ENCODE peak calls at places on chromosomes 13 and 19, in five cellular contexts. T, D, N, G and Y are unnamed samples.

GRCh38 chr13:102033719-102034446 is 368.0 kb downstream of the FGF14 start:
- DNase-seq in T (no peak), D (no peak), N (no peak), G (no peak), Y (no peak)

GRCh38 chr13:22134261-22134660 is 463.4 kb downstream of the FGF9 start:
- DNase-seq in T (no peak), D (no peak), N (no peak), G (no peak), Y (no peak)

GRCh38 chr13:112069063-112069726 is 2.2 kb downstream of the SOX1 start:
- DNase-seq in T (no peak), D (no peak), N (no peak), G (no peak), Y (no peak)

GRCh38 chr13:36297259-36297599 is 385 bp downstream of the CCDC169 start:
- DNase-seq in T (no peak), D (no peak), N (no peak), G (no peak), Y (peak)

GRCh38 chr13:23688336-23688735 is 118.1 kb downstream of the TNFRSF19 start:
- DNase-seq in T (no peak), D (no peak), N (no peak), G (no peak), Y (no peak)

GRCh38 chr13:80382576-80382975 is 41.6 kb upstream of the SPRY2 start:
- DNase-seq in T (no peak), D (no peak), N (no peak), G (no peak), Y (no peak)

GRCh38 chr19:19171110-19171672 is 1.1 kb upstream of the MEF2B start:
- DNase-seq in T (no peak), D (no peak), N (no peak), G (no peak), Y (no peak)

GRCh38 chr19:50686310-50687032 is 33.1 kb downstream of the SHANK1 start:
- DNase-seq in T (no peak), D (no peak), N (peak), G (no peak), Y (no peak)

GRCh38 chr13:51453308-51453958 is 597 bp upstream of the INTS6 start:
- DNase-seq in T (peak), D (peak), N (peak), G (no peak), Y (no peak)

GRCh38 chr19:49847731-49848696 is 2.9 kb upstream of the PTOV1 start:
- DNase-seq in T (no peak), D (no peak), N (no peak), G (no peak), Y (peak)

GRCh38 chr19:57171551-57172081 is 4.3 kb upstream of the DUXA start:
- DNase-seq in T (peak), D (peak), N (peak), G (no peak), Y (peak)

GRCh38 chr19:38055040-38055439 is 148.0 kb downstream of the SIPA1L3 start:
- DNase-seq in T (no peak), D (peak), N (no peak), G (no peak), Y (no peak)

GRCh38 chr19:6750062-6750461 is 10.6 kb downstream of the TRIP10 start:
- DNase-seq in T (no peak), D (no peak), N (no peak), G (no peak), Y (no peak)

GRCh38 chr13:28001049-28001448 is 12.6 kb upstream of the URAD start:
- DNase-seq in T (no peak), D (no peak), N (no peak), G (no peak), Y (no peak)

GRCh38 chr19:34366670-34367423 is 1.9 kb downstream of the GPI start:
- DNase-seq in T (no peak), D (no peak), N (peak), G (no peak), Y (peak)

GRCh38 chr13:94217370-94217769 is 262.1 kb downstream of the DCT start:
- DNase-seq in T (no peak), D (no peak), N (no peak), G (no peak), Y (no peak)

GRCh38 chr13:97460004-97460756 is 26.2 kb downstream of the RAP2A start:
- DNase-seq in T (no peak), D (no peak), N (no peak), G (no peak), Y (peak)

GRCh38 chr19:18488838-18489626 is 32.8 kb downstream of the ELL start:
- DNase-seq in T (no peak), D (peak), N (peak), G (peak), Y (peak)

GRCh38 chr19:36111200-36111539 is 227 bp downstream of the OVOL3 start:
- DNase-seq in T (no peak), D (peak), N (no peak), G (no peak), Y (no peak)

GRCh38 chr13:78029891-78030290 is 111.3 kb upstream of the EDNRB start:
- DNase-seq in T (no peak), D (no peak), N (no peak), G (no peak), Y (no peak)

GRCh38 chr19:52669586-52669985 is 31.4 kb upstream of the ZNF83 start:
- DNase-seq in T (no peak), D (no peak), N (no peak), G (no peak), Y (no peak)

GRCh38 chr13:96678801-96679200 is 315.5 kb downstream of the OXGR1 start:
- DNase-seq in T (no peak), D (no peak), N (no peak), G (no peak), Y (no peak)

GRCh38 chr19:4108767-4109625 is 14.9 kb downstream of the MAP2K2 start:
- DNase-seq in T (peak), D (no peak), N (no peak), G (no peak), Y (no peak)

GRCh38 chr13:54232700-54233099 is 1204.1 kb downstream of the OLFM4 start:
- DNase-seq in T (no peak), D (no peak), N (no peak), G (no peak), Y (no peak)

GRCh38 chr13:23159205-23159586 is 21.6 kb upstream of the SGCG start:
- DNase-seq in T (no peak), D (peak), N (peak), G (no peak), Y (peak)

GRCh38 chr19:18465214-18465963 is 27.5 kb upstream of the ISYNA1 start:
- DNase-seq in T (no peak), D (no peak), N (no peak), G (peak), Y (no peak)

GRCh38 chr19:51689751-51690358 is 3.3 kb upstream of the SPACA6 start:
- DNase-seq in T (peak), D (peak), N (peak), G (no peak), Y (peak)

GRCh38 chr19:45352914-45353796 is 12.6 kb downstream of the KLC3 start:
- DNase-seq in T (no peak), D (no peak), N (no peak), G (no peak), Y (no peak)

GRCh38 chr13:76790519-76791289 is 95.5 kb downstream of the KCTD12 start:
- DNase-seq in T (no peak), D (no peak), N (no peak), G (no peak), Y (no peak)

GRCh38 chr13:30866692-30867669 is 39.1 kb upstream of the MEDAG start:
- DNase-seq in T (no peak), D (no peak), N (no peak), G (no peak), Y (no peak)

GRCh38 chr13:25169951-25170553 is 2.0 kb downstream of the AMER2 start:
- DNase-seq in T (no peak), D (peak), N (no peak), G (no peak), Y (no peak)

GRCh38 chr13:25172303-25172630 is 179 bp upstream of the AMER2 start:
- DNase-seq in T (no peak), D (peak), N (no peak), G (no peak), Y (no peak)

GRCh38 chr13:25170554-25171107 is 1.5 kb downstream of the AMER2 start:
- DNase-seq in T (no peak), D (peak), N (peak), G (no peak), Y (no peak)

GRCh38 chr13:25171170-25171516 is 945 bp downstream of the AMER2 start:
- DNase-seq in T (no peak), D (no peak), N (no peak), G (no peak), Y (no peak)

GRCh38 chr13:25171517-25172302 is at the start of gene AMER2:
- DNase-seq in T (no peak), D (peak), N (peak), G (no peak), Y (peak)
- H3K4me3 ChIP-seq in T (peak), D (peak), N (peak), G (peak), Y (peak)

GRCh38 chr19:56098731-56099577 is 22.1 kb downstream of the ZNF787 start:
- DNase-seq in T (no peak), D (no peak), N (no peak), G (no peak), Y (no peak)
- TF ChIP-seq CTCF in T (no peak), D (no peak), N (no peak), G (no peak), Y (no peak)

GRCh38 chr19:48480151-48480475 is 10.9 kb downstream of the CYTH2 start:
- DNase-seq in T (no peak), D (no peak), N (peak), G (peak), Y (no peak)
- H3K4me3 ChIP-seq in T (peak), D (no peak), N (peak), G (peak), Y (peak)

DNA sequence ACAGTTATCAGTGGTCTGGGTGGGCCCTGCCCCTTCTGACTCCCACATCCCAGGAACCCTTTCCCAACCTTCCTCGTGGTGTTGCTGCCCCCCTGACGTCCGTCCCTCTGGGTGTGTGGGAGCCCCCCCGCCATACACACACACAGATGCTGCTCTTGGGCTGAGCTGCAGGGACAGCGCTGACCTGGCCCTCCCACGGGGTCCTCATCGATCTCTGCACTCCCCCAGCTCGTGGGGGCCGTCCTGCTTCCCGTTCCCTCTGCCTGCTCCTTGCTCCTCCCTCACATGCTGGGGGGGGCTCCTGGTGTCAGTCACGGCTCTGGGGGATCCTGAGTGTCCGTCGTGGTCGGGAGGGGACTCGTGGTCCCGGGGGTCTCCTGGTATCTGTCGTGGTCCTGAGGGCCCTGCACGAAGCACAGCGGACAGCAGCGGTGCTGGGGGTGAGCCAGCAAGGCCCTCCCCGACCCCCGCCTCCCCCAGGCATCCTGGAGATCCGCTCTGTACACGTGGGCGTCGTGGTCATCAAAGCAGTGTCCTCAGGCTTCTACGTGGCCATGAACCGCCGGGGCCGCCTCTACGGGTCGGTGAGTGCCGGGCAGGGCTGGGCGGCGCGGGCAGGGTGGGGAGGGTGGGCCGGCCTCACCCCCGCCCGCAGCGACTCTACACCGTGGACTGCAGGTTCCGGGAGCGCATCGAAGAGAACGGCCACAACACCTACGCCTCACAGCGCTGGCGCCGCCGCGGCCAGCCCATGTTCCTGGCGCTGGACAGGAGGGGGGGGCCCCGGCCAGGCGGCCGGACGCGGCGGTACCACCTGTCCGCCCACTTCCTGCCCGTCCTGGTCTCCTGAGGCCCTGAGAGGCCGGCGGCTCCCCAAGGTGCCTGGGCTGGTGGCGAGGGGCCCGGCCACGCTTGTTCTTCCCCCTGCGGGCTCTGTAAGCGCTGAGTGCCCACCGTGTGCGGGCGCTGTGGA is 3.4 kb downstream of the FGF22 start:
- DNase-seq in T (no peak), D (no peak), N (no peak), G (no peak), Y (no peak)
- TF ChIP-seq CTCF in T (no peak), D (no peak), N (no peak), G (no peak), Y (no peak)

GRCh38 chr19:47012620-47013019 is 7.0 kb upstream of the NPAS1 start:
- DNase-seq in T (no peak), D (no peak), N (no peak), G (no peak), Y (no peak)
- H3K4me3 ChIP-seq in T (no peak), D (no peak), N (no peak), G (no peak), Y (no peak)

GRCh38 chr13:41236369-41236768 is 27.0 kb downstream of the MTRF1 start:
- DNase-seq in T (no peak), D (no peak), N (no peak), G (no peak), Y (no peak)
- TF ChIP-seq CTCF in T (no peak), D (no peak), N (no peak), G (no peak), Y (no peak)

DNA sequence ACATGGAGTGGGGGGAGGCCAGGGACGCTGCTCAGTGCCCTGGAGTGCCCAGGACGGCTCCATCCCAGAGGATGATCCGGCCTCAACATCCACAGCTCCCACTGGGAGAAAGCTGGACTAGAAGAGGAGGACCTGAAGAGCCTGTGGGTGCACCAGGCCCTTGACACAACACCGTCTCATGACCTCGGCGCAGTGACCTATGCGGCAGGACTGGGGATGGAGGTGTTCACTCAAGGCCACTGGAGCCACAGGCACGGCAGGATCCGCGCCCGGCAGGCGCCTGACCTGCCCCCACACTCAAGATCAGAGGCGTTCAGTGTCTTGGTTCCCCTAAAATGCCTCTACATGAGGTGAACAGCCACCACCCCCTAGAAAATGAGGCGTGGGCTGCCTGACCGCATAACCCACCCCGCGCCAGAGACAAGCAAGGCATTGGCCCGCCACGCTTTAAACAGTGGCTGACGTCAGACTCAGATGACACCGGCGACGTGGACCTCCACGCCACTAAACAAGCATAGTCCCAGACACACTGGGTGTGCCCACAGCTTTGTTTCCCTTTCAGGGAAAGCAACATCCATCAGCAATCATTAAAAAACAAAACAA is 8.0 kb downstream of the SGTA start:
- DNase-seq in T (no peak), D (no peak), N (no peak), G (no peak), Y (peak)
- H3K4me3 ChIP-seq in T (peak), D (no peak), N (no peak), G (peak), Y (no peak)

GRCh38 chr19:13057744-13058143 is 44.9 kb downstream of the LYL1 start:
- DNase-seq in T (no peak), D (no peak), N (no peak), G (no peak), Y (no peak)

GRCh38 chr19:13057147-13057572 is 45.5 kb downstream of the LYL1 start:
- DNase-seq in T (no peak), D (no peak), N (no peak), G (no peak), Y (no peak)

GRCh38 chr19:13054605-13055212 is 47.9 kb downstream of the LYL1 start:
- DNase-seq in T (no peak), D (no peak), N (peak), G (no peak), Y (peak)

GRCh38 chr19:13055213-13056051 is 47.2 kb downstream of the LYL1 start:
- DNase-seq in T (peak), D (peak), N (peak), G (peak), Y (peak)

DNA sequence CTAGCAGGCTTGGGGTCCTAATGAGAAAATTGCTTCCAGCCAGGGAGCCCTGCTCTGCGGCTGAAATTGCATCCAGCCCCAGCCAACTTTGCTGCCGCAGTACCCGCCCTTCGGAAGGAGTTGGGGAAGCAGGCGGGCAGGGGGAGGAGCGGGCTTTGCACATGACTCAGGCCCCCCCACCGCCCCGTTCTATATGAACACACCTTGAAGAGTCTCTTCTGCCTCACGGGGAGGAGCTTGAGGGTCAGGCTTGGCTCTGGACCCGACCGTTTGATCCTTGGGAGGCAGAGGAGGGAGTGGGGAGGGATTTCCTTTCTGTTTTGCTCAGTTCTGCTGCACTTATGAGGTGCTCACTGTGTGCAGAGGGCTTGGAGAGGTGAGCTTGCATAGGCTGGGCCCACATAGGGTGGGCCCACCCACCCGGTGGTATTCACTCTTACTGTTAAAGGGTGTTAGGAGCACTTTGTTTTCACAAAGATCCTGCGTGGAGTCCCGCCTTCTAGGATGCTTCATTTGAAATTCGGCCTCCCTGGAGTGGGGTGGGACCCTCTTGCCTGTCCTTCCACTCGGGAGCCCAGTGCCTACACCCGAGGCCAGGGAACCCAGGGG is 46.5 kb downstream of the LYL1 start:
- DNase-seq in T (peak), D (no peak), N (peak), G (no peak), Y (peak)
- TF ChIP-seq CTCF in T (no peak), D (no peak), N (no peak), G (no peak), Y (no peak)